ENCODE peak calls at places on chromosomes 1 and 21, in six cellular contexts. One of them, this sample, is unnamed.

GRCh38 chr1:7617826-7618225 is 153.3 kb upstream of the VAMP3 start:
- DNase-seq in spleen: peak
- DNase-seq in GM12865: no peak
- DNase-seq in suprapubic skin: no peak
- DNase-seq in breast epithelium: no peak
- DNase-seq in upper lobe of right lung: peak
- DNase-seq in this sample: no peak

GRCh38 chr1:177384461-177384860 is 213.7 kb downstream of the BRINP2 start:
- DNase-seq in spleen: no peak
- DNase-seq in GM12865: no peak
- DNase-seq in suprapubic skin: no peak
- DNase-seq in breast epithelium: no peak
- DNase-seq in upper lobe of right lung: no peak
- DNase-seq in this sample: no peak

GRCh38 chr1:72086394-72086793 is 195.9 kb downstream of the NEGR1 start:
- DNase-seq in spleen: no peak
- DNase-seq in GM12865: no peak
- DNase-seq in suprapubic skin: no peak
- DNase-seq in breast epithelium: no peak
- DNase-seq in upper lobe of right lung: no peak
- DNase-seq in this sample: no peak

GRCh38 chr1:155969377-155969791 is 9.0 kb downstream of the ARHGEF2 start:
- DNase-seq in spleen: no peak
- DNase-seq in GM12865: no peak
- DNase-seq in suprapubic skin: no peak
- DNase-seq in breast epithelium: no peak
- DNase-seq in upper lobe of right lung: no peak
- DNase-seq in this sample: no peak

GRCh38 chr1:203669739-203670138 is 43.1 kb downstream of the ATP2B4 start:
- DNase-seq in spleen: no peak
- DNase-seq in GM12865: no peak
- DNase-seq in suprapubic skin: no peak
- DNase-seq in breast epithelium: no peak
- DNase-seq in upper lobe of right lung: no peak
- DNase-seq in this sample: no peak

GRCh38 chr1:211515090-211516023 is 23.4 kb upstream of the RD3 start:
- DNase-seq in spleen: peak
- DNase-seq in GM12865: peak
- DNase-seq in suprapubic skin: no peak
- DNase-seq in breast epithelium: peak
- DNase-seq in upper lobe of right lung: peak
- DNase-seq in this sample: no peak

GRCh38 chr21:42159560-42160110 is 59.3 kb upstream of the ABCG1 start:
- DNase-seq in spleen: no peak
- DNase-seq in GM12865: no peak
- DNase-seq in suprapubic skin: peak
- DNase-seq in breast epithelium: no peak
- DNase-seq in upper lobe of right lung: peak
- DNase-seq in this sample: no peak

GRCh38 chr1:168488153-168488552 is 55.6 kb downstream of the XCL2 start:
- DNase-seq in spleen: no peak
- DNase-seq in GM12865: no peak
- DNase-seq in suprapubic skin: peak
- DNase-seq in breast epithelium: peak
- DNase-seq in upper lobe of right lung: no peak
- DNase-seq in this sample: no peak

GRCh38 chr1:182268659-182269058 is 122.9 kb downstream of the GLUL start:
- DNase-seq in spleen: no peak
- DNase-seq in GM12865: no peak
- DNase-seq in suprapubic skin: no peak
- DNase-seq in breast epithelium: no peak
- DNase-seq in upper lobe of right lung: no peak
- DNase-seq in this sample: no peak

GRCh38 chr1:229378586-229379442 is 36.0 kb upstream of the CCSAP start:
- DNase-seq in spleen: no peak
- DNase-seq in GM12865: no peak
- DNase-seq in suprapubic skin: no peak
- DNase-seq in breast epithelium: no peak
- DNase-seq in upper lobe of right lung: no peak
- DNase-seq in this sample: no peak

GRCh38 chr1:170221031-170221430 is 75.3 kb downstream of the NTMT2 start:
- DNase-seq in spleen: no peak
- DNase-seq in GM12865: no peak
- DNase-seq in suprapubic skin: no peak
- DNase-seq in breast epithelium: no peak
- DNase-seq in upper lobe of right lung: no peak
- DNase-seq in this sample: no peak

GRCh38 chr1:32892368-32893197 is 6.3 kb downstream of the HPCA start:
- DNase-seq in spleen: peak
- DNase-seq in GM12865: peak
- DNase-seq in suprapubic skin: no peak
- DNase-seq in breast epithelium: no peak
- DNase-seq in upper lobe of right lung: peak
- DNase-seq in this sample: no peak

GRCh38 chr1:96834986-96835385 is 113.4 kb downstream of the PTBP2 start:
- DNase-seq in spleen: no peak
- DNase-seq in GM12865: no peak
- DNase-seq in suprapubic skin: no peak
- DNase-seq in breast epithelium: no peak
- DNase-seq in upper lobe of right lung: no peak
- DNase-seq in this sample: no peak

GRCh38 chr1:203555484-203556046 is 61.6 kb downstream of the OPTC start:
- DNase-seq in spleen: no peak
- DNase-seq in GM12865: no peak
- DNase-seq in suprapubic skin: no peak
- DNase-seq in breast epithelium: no peak
- DNase-seq in upper lobe of right lung: no peak
- DNase-seq in this sample: no peak

GRCh38 chr1:43573066-43573799 is 42.5 kb downstream of the PTPRF start:
- DNase-seq in spleen: no peak
- DNase-seq in GM12865: no peak
- DNase-seq in suprapubic skin: no peak
- DNase-seq in breast epithelium: no peak
- DNase-seq in upper lobe of right lung: no peak
- DNase-seq in this sample: no peak

GRCh38 chr1:115314111-115314510 is 23.9 kb downstream of the NGF start:
- DNase-seq in spleen: no peak
- DNase-seq in GM12865: no peak
- DNase-seq in suprapubic skin: no peak
- DNase-seq in breast epithelium: no peak
- DNase-seq in upper lobe of right lung: no peak
- DNase-seq in this sample: no peak

GRCh38 chr1:30191154-30191702 is 532.2 kb downstream of the MATN1 start:
- DNase-seq in spleen: no peak
- DNase-seq in GM12865: peak
- DNase-seq in suprapubic skin: no peak
- DNase-seq in breast epithelium: no peak
- DNase-seq in upper lobe of right lung: no peak
- DNase-seq in this sample: no peak

GRCh38 chr1:100834779-100835645 is 59.6 kb downstream of the EXTL2 start:
- DNase-seq in spleen: no peak
- DNase-seq in GM12865: peak
- DNase-seq in suprapubic skin: no peak
- DNase-seq in breast epithelium: no peak
- DNase-seq in upper lobe of right lung: no peak
- DNase-seq in this sample: peak

GRCh38 chr1:204685236-204686006 is at the start of gene LRRN2:
- DNase-seq in spleen: no peak
- DNase-seq in GM12865: no peak
- DNase-seq in suprapubic skin: no peak
- DNase-seq in breast epithelium: no peak
- DNase-seq in upper lobe of right lung: no peak
- DNase-seq in this sample: no peak

GRCh38 chr1:58551741-58552140 is 5.2 kb upstream of the OMA1 start:
- DNase-seq in spleen: no peak
- DNase-seq in GM12865: no peak
- DNase-seq in suprapubic skin: no peak
- DNase-seq in breast epithelium: no peak
- DNase-seq in upper lobe of right lung: no peak
- DNase-seq in this sample: no peak

GRCh38 chr1:87203890-87204289 is 124.8 kb upstream of the LMO4 start:
- DNase-seq in spleen: no peak
- DNase-seq in GM12865: no peak
- DNase-seq in suprapubic skin: no peak
- DNase-seq in breast epithelium: no peak
- DNase-seq in upper lobe of right lung: no peak
- DNase-seq in this sample: no peak

GRCh38 chr1:41710980-41711379 is 207.7 kb downstream of the HIVEP3 start:
- DNase-seq in spleen: no peak
- DNase-seq in GM12865: no peak
- DNase-seq in suprapubic skin: no peak
- DNase-seq in breast epithelium: no peak
- DNase-seq in upper lobe of right lung: peak
- DNase-seq in this sample: no peak

GRCh38 chr1:84853743-84854721 is 39.0 kb downstream of the LPAR3 start:
- DNase-seq in spleen: no peak
- DNase-seq in GM12865: peak
- DNase-seq in suprapubic skin: no peak
- DNase-seq in breast epithelium: no peak
- DNase-seq in upper lobe of right lung: no peak
- DNase-seq in this sample: peak

GRCh38 chr1:41322835-41323234 is 38.4 kb upstream of the FOXO6 start:
- DNase-seq in spleen: no peak
- DNase-seq in GM12865: peak
- DNase-seq in suprapubic skin: no peak
- DNase-seq in breast epithelium: peak
- DNase-seq in upper lobe of right lung: no peak
- DNase-seq in this sample: no peak

GRCh38 chr1:24341260-24341659 is 22.1 kb downstream of the GRHL3 start:
- DNase-seq in spleen: no peak
- DNase-seq in GM12865: no peak
- DNase-seq in suprapubic skin: no peak
- DNase-seq in breast epithelium: no peak
- DNase-seq in upper lobe of right lung: no peak
- DNase-seq in this sample: no peak

GRCh38 chr1:98001764-98002163 is 80.9 kb upstream of the DPYD start:
- DNase-seq in spleen: no peak
- DNase-seq in GM12865: no peak
- DNase-seq in suprapubic skin: no peak
- DNase-seq in breast epithelium: no peak
- DNase-seq in upper lobe of right lung: no peak
- DNase-seq in this sample: no peak
- TF ChIP-seq CTCF in spleen: no peak
- TF ChIP-seq CTCF in GM12865: no peak
- TF ChIP-seq CTCF in suprapubic skin: no peak
- TF ChIP-seq CTCF in breast epithelium: no peak
- TF ChIP-seq CTCF in upper lobe of right lung: no peak
- TF ChIP-seq CTCF in this sample: no peak

DNA sequence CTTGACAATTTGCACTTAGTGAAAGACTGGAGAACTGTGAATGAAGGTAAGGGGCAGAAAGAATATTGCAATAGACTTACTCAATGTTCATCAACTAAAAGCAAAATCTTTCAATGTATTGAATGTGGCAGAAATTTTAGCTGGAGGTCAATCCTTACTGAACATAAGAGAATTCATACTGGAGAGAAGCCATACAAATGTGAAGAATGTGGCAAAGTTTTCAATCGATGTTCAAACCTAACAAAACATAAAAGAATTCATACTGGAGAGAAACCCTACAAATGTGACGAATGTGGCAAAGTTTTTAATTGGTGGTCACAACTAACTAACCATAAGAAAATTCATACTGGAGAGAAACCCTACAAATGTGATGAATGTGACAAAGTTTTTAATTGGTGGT is 80.7 kb downstream of the JMJD4 start:
- DNase-seq in spleen: no peak
- DNase-seq in GM12865: no peak
- DNase-seq in suprapubic skin: no peak
- DNase-seq in breast epithelium: no peak
- DNase-seq in upper lobe of right lung: no peak
- DNase-seq in this sample: no peak
- H3K4me3 ChIP-seq in spleen: no peak
- H3K4me3 ChIP-seq in GM12865: no peak
- H3K4me3 ChIP-seq in suprapubic skin: no peak
- H3K4me3 ChIP-seq in breast epithelium: no peak
- H3K4me3 ChIP-seq in upper lobe of right lung: no peak
- H3K4me3 ChIP-seq in this sample: no peak

DNA sequence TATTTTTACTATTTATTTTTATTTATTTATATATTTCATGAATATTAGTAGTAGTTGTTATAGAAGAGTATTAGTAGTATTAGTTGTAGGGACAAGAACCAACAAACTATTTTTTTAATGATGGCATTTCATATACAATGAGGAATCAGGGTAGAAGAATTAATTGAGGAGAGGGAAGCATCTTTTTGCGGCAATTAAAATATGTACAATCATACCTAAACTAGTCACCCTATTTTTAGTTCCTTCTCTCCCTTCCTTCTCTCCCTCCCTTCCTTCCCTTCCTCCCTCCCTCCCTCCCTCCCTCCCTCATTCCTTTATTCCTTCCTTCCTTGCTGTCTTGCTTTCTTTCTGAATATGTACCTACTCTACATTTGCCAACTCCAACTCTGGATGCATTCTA is 189.8 kb downstream of the GRIK1 start:
- DNase-seq in spleen: no peak
- DNase-seq in GM12865: no peak
- DNase-seq in suprapubic skin: no peak
- DNase-seq in breast epithelium: no peak
- DNase-seq in upper lobe of right lung: no peak
- DNase-seq in this sample: no peak
- TF ChIP-seq CTCF in spleen: no peak
- TF ChIP-seq CTCF in GM12865: no peak
- TF ChIP-seq CTCF in suprapubic skin: no peak
- TF ChIP-seq CTCF in breast epithelium: no peak
- TF ChIP-seq CTCF in upper lobe of right lung: no peak
- TF ChIP-seq CTCF in this sample: no peak

DNA sequence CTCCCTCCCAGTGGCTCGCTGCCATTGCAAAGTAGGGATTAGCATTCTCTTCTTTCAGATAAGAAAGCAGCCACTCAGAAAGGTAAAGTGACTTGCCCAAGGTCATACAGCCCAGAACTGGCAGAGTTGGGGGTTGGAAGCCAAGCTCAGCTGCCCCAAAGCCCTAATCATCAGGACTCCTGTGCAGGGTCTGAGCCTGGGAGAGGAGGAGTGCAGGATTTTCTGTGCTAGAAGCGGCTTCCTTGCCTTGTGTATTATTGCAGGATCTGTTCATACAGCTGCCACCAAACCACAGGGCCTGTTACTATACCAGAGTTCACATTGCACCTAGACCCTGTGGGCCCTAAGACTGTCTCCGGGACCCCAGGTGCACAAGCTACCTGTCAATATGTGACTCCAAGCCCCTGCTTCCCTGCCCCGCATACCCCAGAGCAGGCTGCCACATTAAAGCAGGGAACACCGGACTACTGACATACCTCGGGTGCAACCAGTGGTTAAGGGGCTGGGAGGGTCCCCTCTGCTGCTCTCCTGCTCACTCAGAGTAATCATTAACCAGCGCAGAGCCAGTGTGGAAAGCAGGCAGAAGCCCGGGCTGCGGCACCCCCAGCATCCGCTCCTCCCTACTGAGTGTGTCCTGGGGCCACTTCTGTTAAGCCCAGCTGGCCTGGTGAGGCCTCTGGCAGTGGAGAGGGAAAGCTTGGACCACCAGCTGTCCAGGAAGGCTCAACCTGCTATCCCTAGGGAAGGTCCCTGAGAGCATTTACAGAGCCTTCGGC is 15.8 kb downstream of the HSPG2 start:
- DNase-seq in spleen: no peak
- DNase-seq in GM12865: no peak
- DNase-seq in suprapubic skin: no peak
- DNase-seq in breast epithelium: no peak
- DNase-seq in upper lobe of right lung: no peak
- DNase-seq in this sample: no peak
- H3K4me3 ChIP-seq in spleen: no peak
- H3K4me3 ChIP-seq in GM12865: no peak
- H3K4me3 ChIP-seq in suprapubic skin: no peak
- H3K4me3 ChIP-seq in breast epithelium: no peak
- H3K4me3 ChIP-seq in upper lobe of right lung: no peak
- H3K4me3 ChIP-seq in this sample: no peak

This sample was measured in GM12864.